ENCODE peak calls at places on chromosomes 7 and 10, in seven cellular contexts. S, Q, R, A, E, V and N are unnamed samples.

GRCh38 chr7:100893910-100894763 is 1.6 kb downstream of the ACHE start:
- DNase-seq in V (no peak), R (no peak), S (no peak), E (no peak), A (no peak), Q (no peak), N (no peak)

GRCh38 chr10:128078136-128078969 is 47.9 kb downstream of the MKI67 start:
- DNase-seq in A (no peak), R (peak), Q (no peak), V (no peak), S (peak), E (no peak), N (peak)

GRCh38 chr7:107816053-107816566 is 13.1 kb upstream of the SLC26A3 start:
- DNase-seq in V (no peak), E (no peak), Q (no peak), R (no peak), A (no peak), S (no peak), N (peak)

GRCh38 chr7:128672927-128673517 is 930 bp downstream of the GARIN1A start:
- DNase-seq in R (peak), A (no peak), E (no peak), S (peak), V (peak), Q (no peak), N (peak)

GRCh38 chr7:101870361-101871062 is 53.1 kb downstream of the CUX1 start:
- DNase-seq in A (no peak), E (no peak), V (peak), R (no peak), Q (peak), S (no peak), N (no peak)

GRCh38 chr7:66138994-66139752 is 24.5 kb downstream of the CRCP start:
- DNase-seq in E (no peak), V (no peak), Q (no peak), R (no peak), S (no peak), A (no peak), N (no peak)

GRCh38 chr10:24483701-24484100 is 240.0 kb downstream of the ARHGAP21 start:
- DNase-seq in S (no peak), Q (peak), E (no peak), A (no peak), R (peak), V (no peak), N (no peak)

GRCh38 chr7:99314504-99314903 is 11.2 kb upstream of the ARPC1A start:
- DNase-seq in R (no peak), E (no peak), S (peak), A (no peak), V (no peak), Q (peak), N (no peak)

GRCh38 chr7:151110941-151111645 is 24.8 kb downstream of the AGAP3 start:
- DNase-seq in R (peak), A (peak), V (no peak), Q (peak), E (peak), S (peak), N (peak)

GRCh38 chr10:92757066-92757716 is 67.4 kb downstream of the HHEX start:
- DNase-seq in A (peak), E (peak), S (no peak), R (peak), V (peak), Q (peak), N (peak)